ENCODE peak calls at places on chromosomes 12 and 14, in ten cellular contexts. Z is astrocyte of the spinal cord, L is pancreas, G is body of pancreas, S is fibroblast of villous mesenchyme, W is ascending aorta, I is WERI-Rb-1, E is HCT116, M is cardiac muscle cell, K is aorta. N is an unnamed sample.

GRCh38 chr12:1590083-1590979 is 4.0 kb downstream of the FBXL14 start:
- DNase-seq in I (no peak), Z (peak; percentile 63), K (peak; percentile 74), W (no peak), G (no peak), S (peak; percentile 77), M (peak; percentile 85), L (no peak), E (no peak), N (no peak)

GRCh38 chr14:37491076-37491475 is 104.0 kb downstream of the FOXA1 start:
- DNase-seq in E (no peak), G (no peak), I (no peak), L (no peak), S (no peak), M (no peak), Z (no peak), W (no peak), K (no peak), N (no peak)

GRCh38 chr12:57474862-57475261 is 4.8 kb downstream of the ARHGAP9 start:
- DNase-seq in G (no peak), S (no peak), W (no peak), Z (no peak), K (no peak), M (no peak), E (no peak), I (no peak), L (peak; percentile 43), N (no peak)

GRCh38 chr14:34030864-34031263 is 80.0 kb upstream of the EGLN3 start:
- DNase-seq in K (no peak), G (no peak), E (no peak), Z (peak; percentile 23), W (no peak), I (no peak), M (peak; percentile 89), S (peak; percentile 84), L (no peak), N (peak; percentile 38)

GRCh38 chr12:56257491-56258067 is 605 bp downstream of the ANKRD52 start:
- DNase-seq in I (peak; percentile 69), K (no peak), Z (peak; percentile 39), L (no peak), G (peak; percentile 39), W (no peak), E (no peak), S (peak; percentile 30), M (peak; percentile 21), N (peak; percentile 59)

GRCh38 chr12:89376202-89376529 is 23.9 kb upstream of the DUSP6 start:
- DNase-seq in W (no peak), G (no peak), L (no peak), M (no peak), Z (no peak), E (no peak), I (no peak), S (no peak), K (no peak), N (no peak)

GRCh38 chr14:98871796-98872195 is 400.2 kb downstream of the BCL11B start:
- DNase-seq in I (no peak), E (no peak), M (no peak), S (no peak), W (no peak), K (no peak), L (no peak), Z (peak; percentile 3), G (peak; percentile 64), N (no peak)

GRCh38 chr14:92726135-92726932 is 22.1 kb downstream of the LGMN start:
- DNase-seq in M (peak; percentile 97), Z (peak; percentile 81), W (no peak), L (peak; percentile 65), I (no peak), G (peak; percentile 90), S (peak; percentile 98), E (peak; percentile 39), K (peak; percentile 83), N (no peak)

GRCh38 chr14:31937730-31938346 is 139.3 kb upstream of the ARHGAP5 start:
- DNase-seq in S (peak; percentile 86), E (peak; percentile 91), W (peak; percentile 29), K (no peak), L (no peak), I (no peak), G (peak; percentile 44), Z (peak; percentile 69), M (peak; percentile 64), N (peak; percentile 35)
- H3K4me3 ChIP-seq in S (no peak overlapping the region), E (no peak overlapping the region), W (no peak overlapping the region), K (no peak overlapping the region), L (no peak overlapping the region), I (no peak overlapping the region), G (no peak overlapping the region), Z (no peak overlapping the region), M (no peak overlapping the region), N (no peak overlapping the region)

DNA sequence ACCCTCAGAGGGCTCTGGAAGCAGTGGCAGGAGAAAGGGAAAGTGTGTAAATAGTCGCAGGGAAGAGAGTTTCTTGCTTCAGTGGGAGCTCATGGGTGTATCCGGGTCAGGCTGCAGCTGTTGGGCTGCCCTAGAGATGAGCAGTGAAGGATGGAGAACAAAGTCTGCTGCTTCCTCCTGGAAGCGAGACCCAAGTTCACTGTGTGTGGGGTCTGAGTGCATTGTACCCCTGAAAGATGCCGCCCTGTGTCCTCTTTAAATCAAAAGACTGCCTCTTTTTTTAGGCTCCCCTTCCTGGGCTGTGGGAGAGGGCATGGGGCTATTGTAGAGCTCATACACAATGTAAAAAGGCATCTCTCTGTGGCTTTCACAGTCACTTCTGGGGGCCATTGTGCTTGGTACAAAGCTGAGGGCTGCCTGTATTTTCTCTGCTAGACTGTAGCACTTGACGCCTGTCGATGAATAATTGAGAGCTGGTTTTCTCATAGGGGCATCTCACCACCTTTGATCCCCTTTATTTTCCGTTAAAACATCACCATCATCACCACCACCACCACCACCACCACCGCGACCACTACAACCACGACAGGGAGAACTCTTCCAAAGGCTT is 16.7 kb downstream of the CHST11 start:
- DNase-seq in L (no peak), I (no peak), W (no peak), E (no peak), S (no peak), Z (no peak), G (no peak), M (no peak), K (no peak), N (no peak)
- H3K4me3 ChIP-seq in L (no peak overlapping the region), I (no peak overlapping the region), W (no peak overlapping the region), E (no peak overlapping the region), S (no peak overlapping the region), Z (no peak overlapping the region), G (no peak overlapping the region), M (no peak overlapping the region), K (no peak overlapping the region), N (no peak overlapping the region)

GRCh38 chr14:67267929-67268328 is 26.7 kb downstream of the PALS1 start:
- DNase-seq in K (no peak), M (no peak), L (no peak), Z (no peak), G (no peak), I (no peak), W (no peak), S (no peak), E (no peak), N (no peak)

GRCh38 chr14:67270354-67270753 is 29.1 kb downstream of the PALS1 start:
- DNase-seq in S (no peak), L (no peak), E (no peak), G (no peak), K (no peak), M (peak; percentile 21), W (no peak), I (no peak), Z (peak; percentile 12), N (no peak)

GRCh38 chr14:67268456-67269115 is 27.4 kb downstream of the PALS1 start:
- DNase-seq in M (peak; percentile 51), I (no peak), G (no peak), K (no peak), Z (no peak), E (no peak), W (no peak), S (no peak), L (no peak), N (no peak)

GRCh38 chr14:67270933-67271332 is 29.7 kb downstream of the PALS1 start:
- DNase-seq in Z (no peak), I (no peak), S (no peak), M (no peak), W (no peak), G (no peak), L (no peak), K (no peak), E (no peak), N (no peak)

GRCh38 chr14:67269338-67270060 is 28.3 kb downstream of the PALS1 start:
- DNase-seq in Z (peak; percentile 81), L (no peak), S (peak; percentile 88), I (no peak), M (peak; percentile 88), W (no peak), K (no peak), E (no peak), G (no peak), N (no peak)
- H3K4me3 ChIP-seq in Z (no peak overlapping the region), L (no peak overlapping the region), S (peak overlapping the region; percentile 42), I (no peak overlapping the region), M (no peak overlapping the region), W (peak overlapping the region; percentile 7), K (no peak overlapping the region), E (no peak overlapping the region), G (no peak overlapping the region), N (no peak overlapping the region)

GRCh38 chr14:64970041-64970440 is 2.1 kb downstream of the RAB15 start:
- DNase-seq in K (no peak), G (no peak), W (no peak), E (no peak), S (no peak), L (peak; percentile 35), I (no peak), Z (no peak), M (no peak), N (no peak)

GRCh38 chr14:64973026-64973442 is 898 bp upstream of the RAB15 start:
- DNase-seq in I (no peak), S (no peak), G (no peak), M (no peak), E (no peak), W (no peak), Z (no peak), K (no peak), L (no peak), N (no peak)

GRCh38 chr14:64971890-64972785 is at the start of gene RAB15:
- DNase-seq in S (peak; percentile 27), L (peak; percentile 82), M (peak; percentile 36), E (no peak), K (peak; percentile 84), I (peak; percentile 51), W (no peak), Z (no peak), G (peak; percentile 45), N (peak; percentile 63)

GRCh38 chr14:64971452-64971889 is 665 bp downstream of the RAB15 start:
- DNase-seq in W (no peak), Z (no peak), M (no peak), I (no peak), L (no peak), S (no peak), G (no peak), K (no peak), E (no peak), N (no peak)

DNA sequence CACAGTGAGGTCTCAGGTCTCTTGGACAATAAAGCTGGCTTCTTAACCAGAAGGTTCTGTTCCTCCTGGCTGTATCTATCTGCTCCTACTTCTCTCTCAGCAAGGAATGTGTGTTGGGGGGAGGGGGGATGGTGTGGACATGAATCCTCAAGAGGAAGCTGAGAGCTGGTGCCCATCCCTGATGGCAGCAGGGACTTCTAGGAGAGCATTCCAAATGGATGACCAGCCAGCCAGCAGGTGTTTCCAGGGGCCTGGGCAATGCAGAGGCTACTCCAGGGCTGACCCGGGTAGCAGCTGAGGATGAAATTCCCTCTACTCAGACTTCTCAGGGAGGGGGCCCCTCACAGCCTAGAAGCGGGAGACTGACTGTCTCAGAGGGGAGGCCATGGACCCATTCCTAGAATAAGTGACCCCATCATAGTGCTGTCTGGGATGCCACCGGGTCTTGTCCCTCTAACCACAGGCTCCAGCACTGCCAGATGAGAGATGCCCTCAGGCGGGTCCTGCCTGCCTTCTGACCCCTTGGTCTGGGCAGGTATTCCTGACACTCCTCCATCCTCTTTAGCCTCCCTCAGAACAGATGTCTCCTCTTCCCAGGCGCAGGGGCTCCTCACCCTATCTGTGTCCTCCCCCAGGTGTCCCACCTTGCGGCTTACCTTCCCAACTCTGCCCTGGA is 1.2 kb downstream of the RAB15 start:
- DNase-seq in K (no peak), G (no peak), I (no peak), W (no peak), Z (no peak), M (no peak), L (no peak), S (no peak), E (no peak), N (no peak)
- H3K4me3 ChIP-seq in K (peak overlapping the region; percentile 64), G (peak overlapping the region; percentile 8), I (peak overlapping the region; percentile 49), W (peak overlapping the region; percentile 77), Z (peak overlapping the region; percentile 71), M (peak overlapping the region; percentile 59), L (peak overlapping the region; percentile 72), S (peak overlapping the region; percentile 65), E (no peak overlapping the region), N (no peak overlapping the region)